ENCODE peak calls at places on chromosomes 12 and 14, in ten cellular contexts. Y, D, W, C, H, O, I, S, V and F are unnamed samples. For H3K4me1, the result is how much of the 10 kb centered on the place peaks cover.

GRCh38 chr14:73887116-73887490 is 444 bp downstream of the ZNF410 start:
- DNase-seq in Y (peak), D (no peak), W (no peak), C (no peak), H (no peak), O (peak), I (no peak), S (no peak), V (no peak), F (no peak)

GRCh38 chr12:66062280-66062605 is 68.3 kb downstream of the LLPH start:
- DNase-seq in Y (no peak), D (no peak), W (no peak), C (no peak), H (no peak), O (no peak), I (no peak), S (no peak), V (no peak), F (no peak)

GRCh38 chr14:103731481-103731880 is 15.9 kb downstream of the ZFYVE21 start:
- DNase-seq in Y (no peak), D (no peak), W (no peak), C (no peak), H (peak), O (no peak), I (no peak), S (no peak), V (peak), F (no peak)

GRCh38 chr14:36019126-36019525 is 157.4 kb downstream of the PTCSC3 start:
- DNase-seq in Y (no peak), D (no peak), W (no peak), C (no peak), H (no peak), O (no peak), I (no peak), S (no peak), V (no peak), F (no peak)

GRCh38 chr12:124550123-124551089 is 17.0 kb downstream of the NCOR2 start:
- DNase-seq in Y (no peak), D (no peak), W (no peak), C (no peak), H (no peak), O (no peak), I (no peak), S (no peak), V (no peak), F (no peak)

GRCh38 chr12:30694412-30694955 is 1.2 kb downstream of the IPO8 start:
- DNase-seq in Y (peak), D (peak), W (no peak), C (no peak), H (no peak), O (no peak), I (peak), S (no peak), V (no peak), F (peak)

GRCh38 chr14:103213331-103213730 is 90.1 kb downstream of the TNFAIP2 start:
- DNase-seq in Y (no peak), D (no peak), W (no peak), C (no peak), H (no peak), O (peak), I (no peak), S (no peak), V (no peak), F (peak)

GRCh38 chr14:29724991-29725390 is 202.7 kb downstream of the PRKD1 start:
- DNase-seq in Y (peak), D (no peak), W (no peak), C (peak), H (no peak), O (no peak), I (peak), S (peak), V (no peak), F (peak)

GRCh38 chr14:54312166-54312801 is 84.5 kb upstream of the CDKN3 start:
- DNase-seq in Y (peak), D (peak), W (no peak), C (no peak), H (peak), O (no peak), I (peak), S (no peak), V (no peak), F (no peak)

GRCh38 chr12:42296503-42297109 is 29.3 kb downstream of the ZCRB1 start:
- DNase-seq in Y (peak), D (no peak), W (no peak), C (no peak), H (no peak), O (peak), I (peak), S (no peak), V (no peak), F (peak)

GRCh38 chr14:62443796-62444195 is 601.5 kb downstream of the KCNH5 start:
- DNase-seq in Y (peak), D (peak), W (no peak), C (no peak), H (no peak), O (no peak), I (no peak), S (no peak), V (no peak), F (no peak)

GRCh38 chr12:19490908-19491307 is 51.6 kb downstream of the AEBP2 start:
- DNase-seq in Y (no peak), D (no peak), W (no peak), C (no peak), H (no peak), O (no peak), I (no peak), S (peak), V (no peak), F (no peak)

GRCh38 chr12:104105461-104105860 is 32.5 kb downstream of the NFYB start:
- DNase-seq in Y (peak), D (no peak), W (no peak), C (no peak), H (no peak), O (no peak), I (no peak), S (no peak), V (no peak), F (no peak)

GRCh38 chr12:89492883-89493282 is 31.7 kb downstream of the GALNT4 start:
- DNase-seq in Y (no peak), D (no peak), W (no peak), C (no peak), H (no peak), O (peak), I (no peak), S (no peak), V (no peak), F (peak)

GRCh38 chr12:91256471-91256870 is 73.9 kb upstream of the DCN start:
- DNase-seq in Y (peak), D (no peak), W (no peak), C (no peak), H (no peak), O (no peak), I (no peak), S (no peak), V (no peak), F (no peak)

GRCh38 chr12:131415781-131416180 is 295.1 kb upstream of the SFSWAP start:
- DNase-seq in Y (no peak), D (no peak), W (no peak), C (no peak), H (no peak), O (no peak), I (peak), S (no peak), V (no peak), F (no peak)

GRCh38 chr14:74937171-74937570 is 14.1 kb upstream of the RPS6KL1 start:
- DNase-seq in Y (no peak), D (no peak), W (no peak), C (no peak), H (no peak), O (no peak), I (no peak), S (no peak), V (no peak), F (no peak)

GRCh38 chr12:121820056-121820455 is 16.2 kb downstream of the SETD1B start:
- DNase-seq in Y (no peak), D (no peak), W (no peak), C (no peak), H (no peak), O (no peak), I (no peak), S (no peak), V (no peak), F (no peak)
- H3K4me1 ChIP-seq in Y (under half), D (under half), W (under half), C (under half), H (under half), O (under half), I (under half), S (under half), V (under half), F (under half)

DNA sequence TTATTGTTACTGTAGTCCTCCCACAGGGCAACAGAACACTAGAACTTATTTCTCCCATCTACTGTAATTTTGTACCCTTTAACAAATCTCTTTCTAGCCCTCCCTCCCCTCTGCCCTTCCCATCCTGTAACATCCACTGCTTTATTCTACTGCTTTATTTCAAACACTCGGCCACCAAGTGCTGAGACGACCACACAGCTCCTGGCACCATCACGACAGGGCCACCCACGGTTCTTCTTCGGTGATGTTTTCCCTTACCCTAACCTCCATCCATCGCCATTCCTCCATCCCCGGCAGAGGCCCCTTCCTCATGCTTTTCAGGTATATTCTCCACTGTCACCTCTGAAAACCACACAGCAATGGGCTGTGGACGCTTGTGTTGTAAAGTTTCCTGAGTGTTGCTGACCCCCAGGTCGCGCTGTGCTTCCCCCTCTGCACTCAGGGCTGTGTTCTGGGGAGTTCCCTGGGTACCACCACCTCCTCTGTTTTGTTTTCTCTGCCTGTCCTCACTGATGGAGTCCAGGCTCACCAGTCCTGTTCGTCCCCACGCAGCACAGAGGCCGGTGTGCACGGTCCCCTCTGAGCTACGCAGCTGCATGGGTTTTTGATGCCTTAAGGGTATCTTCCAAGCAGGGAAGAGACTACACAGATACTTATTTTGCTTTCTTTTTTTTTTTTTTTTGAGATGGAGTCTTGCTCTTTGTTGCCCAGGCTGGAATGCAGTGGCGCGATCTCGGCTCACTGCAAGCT is 207.2 kb upstream of the TMEM132C start:
- DNase-seq in Y (no peak), D (no peak), W (no peak), C (no peak), H (no peak), O (no peak), I (no peak), S (no peak), V (no peak), F (no peak)
- H3K4me1 ChIP-seq in Y (under half), D (under half), W (under half), C (under half), H (under half), O (under half), I (under half), S (under half), V (under half), F (under half)

GRCh38 chr12:73719223-73719622 is 818.4 kb upstream of the ATXN7L3B start:
- DNase-seq in Y (no peak), D (no peak), W (no peak), C (no peak), H (no peak), O (no peak), I (no peak), S (no peak), V (no peak), F (no peak)
- H3K4me1 ChIP-seq in Y (under half), D (under half), W (under half), C (under half), H (under half), O (under half), I (under half), S (under half), V (under half), F (under half)

DNA sequence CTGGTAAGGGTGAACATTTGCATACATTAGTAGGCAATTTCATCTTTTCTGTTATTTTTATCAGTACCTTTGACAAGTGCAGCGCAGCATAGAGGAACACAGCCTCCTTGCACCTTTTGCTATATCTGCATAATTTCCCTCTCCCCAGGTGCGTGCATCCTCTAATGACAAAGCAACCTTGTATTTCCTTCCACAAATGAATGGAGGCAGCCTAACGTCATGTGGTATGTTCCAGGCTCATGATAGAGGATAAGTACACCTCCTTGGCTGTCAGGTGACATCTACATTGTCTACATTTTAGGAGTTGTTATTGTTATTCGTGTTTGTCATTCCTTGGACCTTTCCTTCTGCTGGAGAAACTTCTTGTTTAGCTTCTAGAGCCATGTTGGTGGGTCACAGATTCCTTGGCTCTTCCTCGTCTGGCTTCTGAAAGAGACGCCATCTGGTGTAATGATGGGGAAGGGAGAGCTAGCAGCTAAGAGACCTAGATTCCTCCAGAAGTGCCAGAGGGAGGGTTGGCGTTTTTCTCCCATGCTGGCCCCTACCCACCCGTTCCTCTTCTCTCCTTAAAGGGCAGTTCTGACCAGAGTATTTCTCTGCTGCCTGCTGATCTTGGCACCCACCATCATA is 37.0 kb downstream of the EVL start:
- DNase-seq in Y (no peak), D (no peak), W (no peak), C (no peak), H (no peak), O (no peak), I (peak), S (no peak), V (no peak), F (no peak)
- H3K4me1 ChIP-seq in Y (under half), D (under half), W (half or more), C (under half), H (under half), O (under half), I (under half), S (under half), V (half or more), F (under half)